ENCODE peak calls at places on chromosomes 12 and 14, in nine cellular contexts. F, Q, C, H, O, L, D, G and N are unnamed samples.

GRCh38 chr12:91139981-91140659 is 28.8 kb upstream of the LUM start:
- DNase-seq in C (no peak), Q (peak; percentile 90), F (no peak), G (peak; percentile 87), O (peak; percentile 95), L (no peak), D (no peak), H (no peak), N (peak; percentile 85)

GRCh38 chr14:51283402-51283825 is 43.4 kb downstream of the TMX1 start:
- DNase-seq in G (peak; percentile 85), D (peak; percentile 37), L (no peak), F (peak; percentile 36), H (peak; percentile 60), Q (peak; percentile 95), O (peak; percentile 93), C (no peak), N (peak; percentile 78)

GRCh38 chr14:69242311-69243224 is 17.4 kb upstream of the GALNT16 start:
- DNase-seq in D (peak; percentile 12), G (peak; percentile 56), L (peak; percentile 52), C (peak; percentile 63), F (peak; percentile 39), Q (peak; percentile 78), O (peak; percentile 74), H (peak; percentile 63), N (peak; percentile 43)

GRCh38 chr12:47734725-47735480 is 9.6 kb upstream of the ENDOU start:
- DNase-seq in F (no peak), Q (no peak), G (no peak), L (peak; percentile 66), H (no peak), C (no peak), D (no peak), O (no peak), N (no peak)

GRCh38 chr12:52119398-52120254 is 40.1 kb downstream of the SMIM41 start:
- DNase-seq in G (peak; percentile 13), F (peak; percentile 47), C (peak; percentile 36), Q (peak; percentile 40), L (peak; percentile 96), D (peak; percentile 30), O (no peak), H (peak; percentile 64), N (no peak)

GRCh38 chr14:89277229-89277628 is 139.8 kb downstream of the FOXN3 start:
- DNase-seq in D (no peak), O (no peak), H (no peak), Q (no peak), F (no peak), G (no peak), L (no peak), C (no peak), N (no peak)

GRCh38 chr12:14883663-14884062 is 2.0 kb downstream of the MGP start:
- DNase-seq in L (no peak), Q (no peak), H (no peak), F (no peak), D (no peak), O (no peak), G (no peak), C (no peak), N (no peak)

GRCh38 chr14:95838862-95839261 is 37.8 kb upstream of the TUNAR start:
- DNase-seq in D (no peak), H (no peak), Q (no peak), F (no peak), L (no peak), C (no peak), G (no peak), O (no peak), N (no peak)

GRCh38 chr14:71694888-71695505 is 237.2 kb upstream of the RGS6 start:
- DNase-seq in G (no peak), C (no peak), H (no peak), O (no peak), Q (no peak), D (no peak), L (no peak), F (no peak), N (no peak)

GRCh38 chr12:67667276-67668073 is 18.9 kb downstream of the DYRK2 start:
- DNase-seq in Q (peak; percentile 52), L (no peak), O (no peak), D (no peak), C (no peak), H (no peak), G (no peak), F (no peak), N (no peak)

GRCh38 chr14:98028156-98028555 is 1231.0 kb downstream of the VRK1 start:
- DNase-seq in G (peak; percentile 95), Q (no peak), F (no peak), H (no peak), O (no peak), C (no peak), L (no peak), D (no peak), N (peak; percentile 95)

GRCh38 chr12:6180300-6181051 is 19.7 kb upstream of the CD9 start:
- DNase-seq in Q (peak; percentile 81), H (no peak), D (no peak), F (peak; percentile 15), G (peak; percentile 74), L (peak; percentile 32), C (no peak), O (peak; percentile 86), N (peak; percentile 61)

GRCh38 chr12:25924535-25925001 is 33.9 kb upstream of the RASSF8 start:
- DNase-seq in L (no peak), O (no peak), D (no peak), G (no peak), F (no peak), Q (peak; percentile 43), H (no peak), C (no peak), N (no peak)

GRCh38 chr12:14907953-14908352 is 22.3 kb upstream of the MGP start:
- DNase-seq in G (no peak), H (no peak), D (no peak), F (no peak), C (no peak), L (no peak), Q (no peak), O (peak; percentile 10), N (no peak)

GRCh38 chr14:72369106-72369505 is 436.9 kb downstream of the RGS6 start:
- DNase-seq in G (no peak), C (no peak), F (no peak), O (no peak), H (no peak), L (no peak), D (no peak), Q (no peak), N (no peak)

GRCh38 chr12:65537978-65538377 is 259.5 kb downstream of the MSRB3 start:
- DNase-seq in H (no peak), D (no peak), G (no peak), C (no peak), O (no peak), Q (no peak), F (no peak), L (no peak), N (no peak)

GRCh38 chr14:65704412-65704811 is 291.9 kb downstream of the FUT8 start:
- DNase-seq in Q (peak; percentile 81), F (no peak), G (peak; percentile 82), O (peak; percentile 75), C (no peak), L (no peak), H (no peak), D (no peak), N (peak; percentile 79)

GRCh38 chr12:51533799-51534198 is 57.2 kb upstream of the SCN8A start:
- DNase-seq in Q (peak; percentile 43), D (no peak), L (peak; percentile 23), O (peak; percentile 36), G (peak; percentile 31), C (no peak), H (no peak), F (no peak), N (no peak)

GRCh38 chr12:90831712-90832111 is 123.3 kb downstream of the CCER1 start:
- DNase-seq in L (no peak), Q (no peak), O (no peak), G (no peak), H (no peak), D (no peak), C (no peak), F (no peak), N (no peak)

GRCh38 chr12:77625441-77625840 is 205.3 kb upstream of the NAV3 start:
- DNase-seq in D (no peak), H (no peak), F (no peak), Q (peak; percentile 97), G (peak; percentile 93), O (peak; percentile 91), L (no peak), C (no peak), N (peak; percentile 92)

GRCh38 chr14:105473033-105473676 is 1.5 kb upstream of the CRIP2 start:
- DNase-seq in G (no peak), H (no peak), F (no peak), Q (no peak), L (no peak), C (no peak), D (no peak), O (no peak), N (no peak)

DNA sequence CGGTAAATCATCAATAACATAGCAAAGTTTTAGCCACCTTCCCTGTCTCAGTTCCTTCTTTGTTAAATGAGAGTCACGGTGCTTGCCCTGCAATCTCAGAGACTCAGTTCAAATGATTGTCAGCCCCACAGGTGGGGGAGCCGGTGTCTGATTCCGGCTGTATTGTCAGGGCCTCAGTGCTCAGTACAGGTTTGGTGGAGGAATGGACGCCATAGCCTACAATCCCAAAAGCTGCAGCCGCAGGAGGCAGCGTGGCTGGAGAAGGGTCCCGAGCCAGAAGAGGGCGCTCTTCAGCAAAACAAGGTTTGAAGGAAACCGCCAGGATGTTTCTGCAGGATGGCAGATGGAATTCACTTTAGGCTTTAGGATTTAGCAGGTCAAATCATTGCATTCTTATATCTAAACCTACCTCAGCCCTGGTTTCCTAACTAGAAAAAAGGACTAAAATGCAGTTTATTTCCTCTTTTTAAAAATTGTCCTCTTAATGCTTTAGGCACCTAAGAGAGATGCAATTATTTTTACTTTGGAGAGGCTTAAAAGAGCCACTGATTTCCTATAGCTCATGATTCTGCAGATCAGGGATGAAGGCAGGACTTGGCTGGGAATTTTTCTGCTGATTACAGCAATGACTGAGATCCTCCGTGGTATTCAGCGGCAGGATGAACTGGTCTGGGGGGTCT is 29.2 kb downstream of the FOS start:
- DNase-seq in O (peak; percentile 76), L (peak; percentile 90), G (peak; percentile 61), Q (peak; percentile 90), H (peak; percentile 90), C (peak; percentile 74), D (peak; percentile 44), F (peak; percentile 69), N (peak; percentile 32)
- H3K27ac ChIP-seq in O (no peak overlapping the region), L (no peak overlapping the region), G (no peak overlapping the region), Q (no peak overlapping the region), H (no peak overlapping the region), C (no peak overlapping the region), D (no peak overlapping the region), F (no peak overlapping the region), N (no peak overlapping the region)

GRCh38 chr12:113246478-113247122 is 25.3 kb downstream of the TPCN1 start:
- DNase-seq in G (peak; percentile 19), D (no peak), C (no peak), F (no peak), Q (no peak), H (no peak), O (peak; percentile 38), L (peak; percentile 72), N (no peak)
- H3K4me2 ChIP-seq in G (peak overlapping the region; percentile 84), D (no peak overlapping the region), C (no peak overlapping the region), F (peak overlapping the region; percentile 60), Q (no peak overlapping the region), H (no peak overlapping the region), O (no peak overlapping the region), L (peak overlapping the region; percentile 40), N (peak overlapping the region; percentile 53)

GRCh38 chr14:100289916-100290606 is 16.2 kb downstream of the SLC25A29 start:
- DNase-seq in H (no peak), L (peak; percentile 38), G (no peak), D (no peak), C (no peak), O (no peak), F (no peak), Q (no peak), N (no peak)
- H3K9ac ChIP-seq in H (peak overlapping the region; percentile 21), L (no peak overlapping the region), G (no peak overlapping the region), D (no peak overlapping the region), C (no peak overlapping the region), O (no peak overlapping the region), F (no peak overlapping the region), Q (no peak overlapping the region), N (no peak overlapping the region)

GRCh38 chr12:123396543-123396942 is 12.6 kb downstream of the KMT5A start:
- DNase-seq in G (no peak), D (no peak), F (no peak), O (no peak), Q (no peak), C (no peak), H (no peak), L (no peak), N (no peak)
- H3K27ac ChIP-seq in G (no peak overlapping the region), D (no peak overlapping the region), F (no peak overlapping the region), O (no peak overlapping the region), Q (peak overlapping the region; percentile 85), C (no peak overlapping the region), H (no peak overlapping the region), L (no peak overlapping the region), N (no peak overlapping the region)